ENCODE peak calls at places on chromosomes 5 and 9, in six cellular contexts. D is posterior cingulate gyrus; G is GM12891; W is stimulated activated CD8-positive, alpha-beta memory T cell treated with anti-CD3 and anti-CD28 coated beads, Interleukin-12 subunit alpha, Interleukin-12 subunit beta, amount 100 ng/mL, for 1 hour; C is substantia nigra; X is activated CD8-positive, alpha-beta memory T cell treated with anti-CD3 and anti-CD28 coated beads for 1 hour. V is an unnamed sample.

GRCh38 chr9:1210954-1211353 is 160.8 kb downstream of the DMRT2 start:
- DNase-seq in W (no peak), X (no peak), D (no peak), G (no peak), C (no peak), V (no peak)

GRCh38 chr9:134455951-134456739 is 129.9 kb downstream of the RXRA start:
- DNase-seq in D (no peak), G (peak; percentile 64), C (peak; percentile 23), W (peak; percentile 54), X (peak; percentile 59), V (peak; percentile 81)

GRCh38 chr5:92907914-92908606 is 673.0 kb downstream of the NR2F1-AS1 start:
- DNase-seq in D (no peak), W (no peak), G (no peak), C (no peak), X (no peak), V (no peak)

GRCh38 chr5:32687167-32687831 is 23.8 kb upstream of the NPR3 start:
- DNase-seq in C (no peak), D (no peak), X (no peak), G (no peak), W (no peak), V (no peak)

GRCh38 chr5:137605377-137605776 is 106.3 kb upstream of the SPOCK1 start:
- DNase-seq in W (no peak), G (no peak), C (no peak), D (no peak), X (no peak), V (no peak)

GRCh38 chr5:172235132-172235780 is 41.3 kb downstream of the EFCAB9 start:
- DNase-seq in X (no peak), W (no peak), G (no peak), D (no peak), C (no peak), V (no peak)

GRCh38 chr5:172659570-172659908 is 18.5 kb downstream of the NEURL1B start:
- DNase-seq in C (no peak), X (no peak), D (no peak), G (no peak), W (no peak), V (no peak)

GRCh38 chr5:150064681-150065220 is 21.6 kb downstream of the CSF1R start:
- DNase-seq in C (no peak), G (no peak), X (no peak), D (no peak), W (no peak), V (no peak)

GRCh38 chr5:172646716-172647285 is 5.7 kb downstream of the NEURL1B start:
- DNase-seq in C (no peak), W (no peak), X (no peak), D (no peak), G (no peak), V (no peak)

GRCh38 chr9:110246214-110246613 is 10.1 kb downstream of the TXN start:
- DNase-seq in D (no peak), X (no peak), G (no peak), W (no peak), C (no peak), V (no peak)

GRCh38 chr9:88555581-88555980 is 20.6 kb downstream of the NXNL2 start:
- DNase-seq in D (no peak), G (no peak), C (no peak), W (no peak), X (no peak), V (no peak)

GRCh38 chr9:79054500-79054899 is 517.3 kb upstream of the TLE4 start:
- DNase-seq in X (no peak), C (no peak), W (no peak), G (no peak), D (no peak), V (no peak)

GRCh38 chr5:41661221-41661620 is 150.8 kb upstream of the PLCXD3 start:
- DNase-seq in D (no peak), G (no peak), W (no peak), C (no peak), X (no peak), V (no peak)

GRCh38 chr5:67699560-67699959 is 503.0 kb upstream of the CD180 start:
- DNase-seq in X (no peak), G (no peak), W (no peak), C (no peak), D (no peak), V (no peak)

GRCh38 chr5:40464461-40464860 is 215.3 kb upstream of the PTGER4 start:
- DNase-seq in D (no peak), X (no peak), G (no peak), W (no peak), C (no peak), V (no peak)

GRCh38 chr9:96388144-96388543 is 4.6 kb upstream of the SLC35D2 start:
- DNase-seq in W (no peak), D (no peak), G (no peak), X (no peak), C (no peak), V (no peak)

GRCh38 chr9:81694541-81694940 is 5.2 kb upstream of the TLE1 start:
- DNase-seq in C (no peak), X (no peak), G (no peak), W (no peak), D (no peak), V (no peak)

GRCh38 chr9:111163738-111164399 is 125.6 kb upstream of the LPAR1 start:
- DNase-seq in W (no peak), G (no peak), D (no peak), X (no peak), C (no peak), V (no peak)

GRCh38 chr9:91273853-91274552 is 87.7 kb downstream of the AUH start:
- DNase-seq in X (no peak), D (no peak), W (no peak), G (no peak), C (no peak), V (peak; percentile 35)

GRCh38 chr5:9173281-9174048 is 372.4 kb downstream of the SEMA5A start:
- DNase-seq in G (no peak), C (no peak), X (no peak), W (no peak), D (no peak), V (no peak)

GRCh38 chr9:34253460-34253837 is 74.6 kb downstream of the UBAP1 start:
- DNase-seq in D (peak; percentile 24), G (no peak), C (no peak), W (no peak), X (no peak), V (no peak)

V was measured in GM13976.